ENCODE peak calls at places on chromosomes 12 and 14, in seven cellular contexts. J, T, P, S, A, W and U are unnamed samples.

GRCh38 chr12:95102916-95103671 is 29.7 kb upstream of the NR2C1 start:
- DNase-seq in J (no peak), T (peak), P (peak), S (peak), A (peak), W (peak), U (peak)

GRCh38 chr14:106210650-106211049 is 684.3 kb downstream of the TMEM121 start:
- DNase-seq in J (no peak), T (no peak), P (peak), S (no peak), A (no peak), W (no peak), U (no peak)

GRCh38 chr12:100951756-100952155 is 157.2 kb downstream of the ANO4 start:
- DNase-seq in J (no peak), T (no peak), P (no peak), S (no peak), A (no peak), W (no peak), U (no peak)

GRCh38 chr14:92135269-92135668 is 13.5 kb downstream of the CPSF2 start:
- DNase-seq in J (no peak), T (peak), P (no peak), S (peak), A (peak), W (peak), U (peak)

GRCh38 chr12:7868391-7868790 is 4.3 kb downstream of the SLC2A14 start:
- DNase-seq in J (no peak), T (no peak), P (no peak), S (no peak), A (peak), W (peak), U (no peak)

GRCh38 chr14:71290960-71291466 is 383.8 kb downstream of the PCNX1 start:
- DNase-seq in J (no peak), T (peak), P (peak), S (peak), A (peak), W (peak), U (peak)

GRCh38 chr12:70049596-70050360 is 193.5 kb upstream of the CNOT2 start:
- DNase-seq in J (no peak), T (peak), P (peak), S (peak), A (peak), W (no peak), U (no peak)

GRCh38 chr14:70380834-70381233 is 21.4 kb upstream of the COX16 start:
- DNase-seq in J (no peak), T (peak), P (no peak), S (no peak), A (no peak), W (no peak), U (no peak)

GRCh38 chr12:63238892-63239291 is 87.9 kb upstream of the AVPR1A start:
- DNase-seq in J (no peak), T (no peak), P (no peak), S (no peak), A (no peak), W (no peak), U (no peak)

GRCh38 chr12:120249266-120249874 is 16.2 kb downstream of the PXN start:
- DNase-seq in J (peak), T (no peak), P (no peak), S (peak), A (no peak), W (no peak), U (peak)

GRCh38 chr14:101604228-101604934 is 43.1 kb downstream of the DIO3 start:
- DNase-seq in J (no peak), T (no peak), P (no peak), S (no peak), A (no peak), W (no peak), U (no peak)

GRCh38 chr14:59450716-59451115 is 14.5 kb downstream of the GPR135 start:
- DNase-seq in J (no peak), T (no peak), P (no peak), S (no peak), A (no peak), W (no peak), U (no peak)

GRCh38 chr12:12443482-12443881 is 86.6 kb downstream of the BORCS5 start:
- DNase-seq in J (no peak), T (peak), P (no peak), S (no peak), A (no peak), W (peak), U (no peak)

GRCh38 chr12:103801709-103802585 is 39.1 kb downstream of the NT5DC3 start:
- DNase-seq in J (no peak), T (no peak), P (peak), S (no peak), A (peak), W (peak), U (peak)

GRCh38 chr14:22184157-22185025 is 404.6 kb downstream of the DAD1 start:
- DNase-seq in J (no peak), T (no peak), P (no peak), S (no peak), A (no peak), W (peak), U (peak)

GRCh38 chr12:53070901-53071492 is 8.2 kb downstream of the SPRYD3 start:
- DNase-seq in J (peak), T (peak), P (no peak), S (no peak), A (no peak), W (no peak), U (no peak)

GRCh38 chr12:64608901-64609542 is 1.3 kb upstream of the RASSF3 start:
- DNase-seq in J (peak), T (peak), P (peak), S (peak), A (peak), W (peak), U (peak)

GRCh38 chr12:64042901-64043300 is 179.2 kb downstream of the KICS2 start:
- DNase-seq in J (no peak), T (no peak), P (no peak), S (no peak), A (no peak), W (no peak), U (no peak)

GRCh38 chr14:79293482-79293881 is 917.8 kb downstream of the DIO2 start:
- DNase-seq in J (no peak), T (no peak), P (no peak), S (no peak), A (no peak), W (peak), U (no peak)

GRCh38 chr14:79298373-79298772 is 912.9 kb downstream of the DIO2 start:
- DNase-seq in J (no peak), T (peak), P (no peak), S (peak), A (no peak), W (no peak), U (no peak)

GRCh38 chr14:79294506-79294905 is 916.8 kb downstream of the DIO2 start:
- DNase-seq in J (no peak), T (no peak), P (no peak), S (no peak), A (no peak), W (peak), U (no peak)

GRCh38 chr14:79299162-79299561 is 912.1 kb downstream of the DIO2 start:
- DNase-seq in J (no peak), T (peak), P (no peak), S (no peak), A (no peak), W (no peak), U (no peak)

GRCh38 chr14:79295385-79295784 is 915.9 kb downstream of the DIO2 start:
- DNase-seq in J (no peak), T (no peak), P (no peak), S (no peak), A (no peak), W (no peak), U (no peak)
- H2AFZ ChIP-seq in J (no peak), T (no peak), P (no peak), S (no peak), A (no peak), W (no peak), U (no peak)

GRCh38 chr14:103161054-103161397 is 37.8 kb downstream of the TNFAIP2 start:
- DNase-seq in J (no peak), T (no peak), P (peak), S (peak), A (peak), W (peak), U (no peak)

GRCh38 chr14:103163199-103163598 is 39.9 kb downstream of the TNFAIP2 start:
- DNase-seq in J (no peak), T (no peak), P (no peak), S (no peak), A (no peak), W (no peak), U (no peak)

GRCh38 chr14:103164006-103164405 is 40.7 kb downstream of the TNFAIP2 start:
- DNase-seq in J (no peak), T (no peak), P (no peak), S (no peak), A (no peak), W (no peak), U (no peak)

GRCh38 chr14:103165323-103165722 is 42.1 kb downstream of the TNFAIP2 start:
- DNase-seq in J (no peak), T (no peak), P (no peak), S (no peak), A (no peak), W (no peak), U (no peak)

DNA sequence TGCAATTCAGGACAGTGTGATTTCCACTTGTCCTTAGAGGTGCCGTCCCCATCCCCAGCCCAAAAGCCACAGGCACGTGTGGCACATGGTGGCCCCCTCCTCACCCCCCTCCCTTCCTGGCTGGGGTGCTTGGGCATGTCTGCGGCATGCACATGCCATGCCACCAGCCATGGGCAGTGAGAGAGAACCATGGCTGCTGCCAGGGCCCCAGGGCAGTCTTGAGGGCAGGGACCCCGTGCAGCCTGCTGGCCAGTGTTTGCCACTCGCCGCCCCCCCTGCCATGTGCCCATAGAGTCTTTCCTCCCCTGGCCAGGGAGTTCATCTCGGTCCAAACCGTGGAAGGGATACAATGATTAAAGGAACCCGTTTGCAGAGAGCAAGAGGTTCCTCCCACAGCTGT is 41.5 kb downstream of the TNFAIP2 start:
- DNase-seq in J (no peak), T (no peak), P (no peak), S (no peak), A (no peak), W (no peak), U (no peak)
- H2AFZ ChIP-seq in J (no peak), T (no peak), P (no peak), S (no peak), A (peak), W (no peak), U (no peak)

GRCh38 chr12:96424601-96425000 is 24.4 kb upstream of the CDK17 start:
- DNase-seq in J (no peak), T (no peak), P (no peak), S (peak), A (no peak), W (no peak), U (no peak)

GRCh38 chr12:96419576-96420254 is 19.5 kb upstream of the CDK17 start:
- DNase-seq in J (no peak), T (no peak), P (no peak), S (no peak), A (no peak), W (no peak), U (no peak)

GRCh38 chr12:96420255-96420930 is 20.2 kb upstream of the CDK17 start:
- DNase-seq in J (no peak), T (no peak), P (no peak), S (peak), A (no peak), W (peak), U (no peak)

GRCh38 chr12:96422192-96422591 is 22.0 kb upstream of the CDK17 start:
- DNase-seq in J (no peak), T (no peak), P (no peak), S (no peak), A (peak), W (no peak), U (no peak)

DNA sequence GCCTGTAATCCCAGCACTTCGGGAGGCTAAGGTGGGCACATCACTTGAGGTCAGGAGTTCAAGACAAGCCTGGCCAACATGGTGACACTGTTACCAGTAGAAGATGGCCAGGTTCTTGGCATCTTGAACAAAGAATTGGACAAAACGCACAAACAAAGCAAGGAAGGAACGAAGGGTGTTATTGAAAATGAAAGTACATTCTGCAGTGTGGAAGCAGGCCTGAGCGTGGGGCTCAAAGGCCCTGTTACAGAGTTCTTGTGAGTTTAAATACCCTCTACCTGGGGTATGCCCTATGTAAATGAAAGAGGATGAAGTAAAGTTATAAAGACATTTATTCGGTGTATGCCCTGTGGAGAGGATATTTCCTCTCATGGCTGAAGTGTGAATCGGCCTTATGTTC is 20.8 kb upstream of the CDK17 start:
- DNase-seq in J (no peak), T (no peak), P (no peak), S (no peak), A (no peak), W (no peak), U (no peak)
- H2AFZ ChIP-seq in J (no peak), T (no peak), P (no peak), S (no peak), A (peak), W (no peak), U (no peak)

GRCh38 chr12:89968151-89968699 is 259.6 kb upstream of the ATP2B1 start:
- DNase-seq in J (no peak), T (peak), P (no peak), S (no peak), A (no peak), W (no peak), U (no peak)
- H2AFZ ChIP-seq in J (no peak), T (no peak), P (no peak), S (no peak), A (no peak), W (no peak), U (peak)

DNA sequence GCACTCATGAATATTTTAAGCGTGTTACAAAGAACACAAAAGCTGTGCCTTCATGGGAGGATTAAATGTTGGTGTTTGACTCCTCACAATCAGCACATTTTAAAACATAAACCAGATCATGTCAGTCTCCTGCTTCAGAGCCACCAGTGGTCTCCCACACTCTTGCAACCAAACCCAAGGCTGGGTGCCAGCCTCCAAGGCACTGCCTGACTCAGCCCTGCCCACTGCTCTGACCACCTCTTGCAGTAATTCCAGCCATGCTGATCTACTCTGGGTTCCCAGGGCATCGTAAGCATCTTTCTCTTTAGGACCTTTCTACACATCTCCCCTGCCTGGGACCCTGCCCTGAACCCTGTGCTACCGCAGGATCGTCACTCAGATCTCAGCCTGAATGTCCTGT is 449.6 kb downstream of the RAD51B start:
- DNase-seq in J (no peak), T (no peak), P (no peak), S (no peak), A (no peak), W (no peak), U (no peak)
- H2AFZ ChIP-seq in J (no peak), T (no peak), P (no peak), S (peak), A (no peak), W (no peak), U (no peak)

GRCh38 chr12:118336123-118336522 is 36.6 kb downstream of the TAOK3 start:
- DNase-seq in J (no peak), T (no peak), P (no peak), S (no peak), A (no peak), W (no peak), U (no peak)

GRCh38 chr12:118334241-118334640 is 38.5 kb downstream of the TAOK3 start:
- DNase-seq in J (no peak), T (no peak), P (no peak), S (no peak), A (no peak), W (no peak), U (no peak)

GRCh38 chr12:118334939-118335567 is 37.7 kb downstream of the TAOK3 start:
- DNase-seq in J (no peak), T (no peak), P (no peak), S (no peak), A (no peak), W (peak), U (peak)

GRCh38 chr12:118342115-118342514 is 30.6 kb downstream of the TAOK3 start:
- DNase-seq in J (no peak), T (no peak), P (no peak), S (no peak), A (no peak), W (no peak), U (no peak)

GRCh38 chr12:118337194-118337838 is 35.4 kb downstream of the TAOK3 start:
- DNase-seq in J (no peak), T (no peak), P (no peak), S (no peak), A (no peak), W (peak), U (peak)
- H2AFZ ChIP-seq in J (no peak), T (no peak), P (no peak), S (no peak), A (no peak), W (no peak), U (no peak)

GRCh38 chr14:33805593-33805992 is 145.3 kb downstream of the EGLN3 start:
- DNase-seq in J (no peak), T (no peak), P (no peak), S (no peak), A (no peak), W (no peak), U (no peak)

GRCh38 chr14:33802737-33803136 is 148.1 kb downstream of the EGLN3 start:
- DNase-seq in J (no peak), T (no peak), P (no peak), S (no peak), A (no peak), W (no peak), U (no peak)

GRCh38 chr14:33799705-33800269 is 151.1 kb downstream of the EGLN3 start:
- DNase-seq in J (no peak), T (no peak), P (no peak), S (peak), A (peak), W (no peak), U (no peak)

GRCh38 chr14:33796356-33796755 is 154.5 kb downstream of the EGLN3 start:
- DNase-seq in J (no peak), T (no peak), P (no peak), S (peak), A (no peak), W (peak), U (peak)

DNA sequence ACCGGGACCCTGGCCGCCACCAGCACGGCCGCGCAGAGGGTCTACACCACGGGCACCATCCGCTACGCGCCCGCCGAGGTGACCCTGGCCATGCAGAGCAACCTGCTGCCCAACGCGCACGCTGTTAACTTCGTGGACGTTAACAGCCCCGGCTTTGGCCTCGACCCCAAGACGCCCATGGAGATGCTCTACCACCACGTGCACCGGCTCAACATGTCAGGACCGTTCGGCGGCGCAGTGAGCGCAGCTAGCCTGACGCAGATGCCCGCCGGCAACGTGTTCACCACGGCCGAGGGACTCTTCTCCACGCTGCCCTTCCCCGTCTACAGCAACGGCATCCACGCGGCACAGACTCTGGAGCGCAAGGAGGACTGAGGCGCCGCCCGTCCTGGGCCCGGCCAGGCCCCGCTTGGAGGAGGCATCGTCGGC is 150.1 kb downstream of the EGLN3 start:
- DNase-seq in J (no peak), T (no peak), P (no peak), S (no peak), A (no peak), W (no peak), U (no peak)
- H2AFZ ChIP-seq in J (no peak), T (no peak), P (no peak), S (no peak), A (no peak), W (no peak), U (no peak)